ENCODE peak calls at places on chromosomes 3 and 15, in six cellular contexts. H is kidney, M is hepatocyte, C is stomach, G is fibroblast of mammary gland, J is BJ. W is an unnamed sample.

GRCh38 chr3:69774029-69774428 is 34.8 kb downstream of the MITF start:
- DNase-seq in H (no peak), C (peak), G (no peak), J (no peak), M (no peak), W (peak)

GRCh38 chr3:170644711-170645110 is 58.8 kb upstream of the SLC7A14 start:
- DNase-seq in G (peak), C (peak), M (no peak), H (no peak), J (no peak), W (no peak)

GRCh38 chr3:170049146-170050000 is 11.6 kb downstream of the GPR160 start:
- DNase-seq in M (no peak), J (no peak), G (peak), H (peak), C (peak), W (no peak)

GRCh38 chr3:107263269-107264021 is 113.8 kb upstream of the CCDC54 start:
- DNase-seq in J (no peak), M (no peak), G (peak), H (no peak), C (no peak), W (no peak)

GRCh38 chr3:195886181-195887141 is 21.9 kb downstream of the TNK2 start:
- DNase-seq in J (no peak), H (peak), M (no peak), G (peak), C (no peak), W (peak)

GRCh38 chr3:152610621-152611020 is 224.3 kb upstream of the P2RY1 start:
- DNase-seq in G (no peak), J (no peak), C (no peak), H (no peak), M (no peak), W (no peak)

GRCh38 chr3:9377981-9378380 is 15.1 kb downstream of the THUMPD3 start:
- DNase-seq in J (no peak), G (no peak), H (no peak), C (no peak), M (no peak), W (no peak)

GRCh38 chr15:74174966-74175270 is 1.4 kb downstream of the ISLR start:
- DNase-seq in M (no peak), G (no peak), C (no peak), J (no peak), H (peak), W (no peak)

GRCh38 chr3:189842681-189843602 is 211.8 kb downstream of the TP63 start:
- DNase-seq in H (no peak), J (no peak), M (peak), G (no peak), C (no peak), W (no peak)

GRCh38 chr3:120693439-120694172 is 11.6 kb upstream of the HGD start:
- DNase-seq in C (no peak), J (no peak), G (peak), M (peak), H (no peak), W (no peak)

GRCh38 chr15:28274211-28274610 is 47.8 kb downstream of the HERC2 start:
- DNase-seq in G (no peak), J (no peak), M (no peak), H (no peak), C (no peak), W (no peak)

GRCh38 chr3:39202094-39202493 is 9.7 kb upstream of the XIRP1 start:
- DNase-seq in J (no peak), G (no peak), C (no peak), M (no peak), H (no peak), W (no peak)

GRCh38 chr3:191376742-191377141 is 46.4 kb upstream of the UTS2B start:
- DNase-seq in H (no peak), J (peak), C (no peak), M (peak), G (peak), W (no peak)

GRCh38 chr15:63727542-63727941 is 106.2 kb downstream of the HERC1 start:
- DNase-seq in J (no peak), C (no peak), M (no peak), H (no peak), G (no peak), W (no peak)

GRCh38 chr3:186790261-186790981 is 7.0 kb downstream of the EIF4A2 start:
- DNase-seq in M (no peak), G (peak), C (no peak), J (no peak), H (no peak), W (no peak)

GRCh38 chr15:83110361-83110760 is 2.9 kb downstream of the TM6SF1 start:
- DNase-seq in J (no peak), G (no peak), M (no peak), H (no peak), C (no peak), W (no peak)

GRCh38 chr3:22306454-22306853 is 555.4 kb upstream of the ZNF385D start:
- DNase-seq in H (no peak), C (no peak), J (no peak), G (no peak), M (no peak), W (no peak)

GRCh38 chr3:73674280-73674679 is 49.5 kb upstream of the PDZRN3 start:
- DNase-seq in J (no peak), G (peak), H (no peak), C (no peak), M (peak), W (no peak)

DNA sequence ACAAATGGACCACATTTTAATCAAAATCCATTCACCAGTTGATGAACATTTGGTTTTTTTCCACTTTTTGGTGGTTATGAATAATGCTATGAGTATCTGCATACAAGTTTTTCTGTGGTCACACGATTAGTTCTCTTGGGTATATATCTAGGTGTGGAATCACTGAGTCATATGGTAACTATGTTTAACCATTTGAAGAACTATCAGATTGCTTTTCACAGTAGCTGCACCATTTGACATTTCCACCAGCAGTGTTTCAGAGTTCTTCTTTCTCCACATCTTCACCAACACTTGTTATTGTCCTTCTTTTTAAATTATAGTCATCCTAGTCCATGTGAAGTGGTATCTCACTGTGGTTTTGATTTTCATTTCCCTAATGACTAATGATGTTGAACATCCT is 33.3 kb upstream of the ATG7 start:
- DNase-seq in J (peak), M (no peak), C (no peak), G (peak), H (no peak), W (no peak)
- TF ChIP-seq CTCF in J (no peak), M (no peak), C (no peak), G (no peak), H (no peak), W (no peak)

DNA sequence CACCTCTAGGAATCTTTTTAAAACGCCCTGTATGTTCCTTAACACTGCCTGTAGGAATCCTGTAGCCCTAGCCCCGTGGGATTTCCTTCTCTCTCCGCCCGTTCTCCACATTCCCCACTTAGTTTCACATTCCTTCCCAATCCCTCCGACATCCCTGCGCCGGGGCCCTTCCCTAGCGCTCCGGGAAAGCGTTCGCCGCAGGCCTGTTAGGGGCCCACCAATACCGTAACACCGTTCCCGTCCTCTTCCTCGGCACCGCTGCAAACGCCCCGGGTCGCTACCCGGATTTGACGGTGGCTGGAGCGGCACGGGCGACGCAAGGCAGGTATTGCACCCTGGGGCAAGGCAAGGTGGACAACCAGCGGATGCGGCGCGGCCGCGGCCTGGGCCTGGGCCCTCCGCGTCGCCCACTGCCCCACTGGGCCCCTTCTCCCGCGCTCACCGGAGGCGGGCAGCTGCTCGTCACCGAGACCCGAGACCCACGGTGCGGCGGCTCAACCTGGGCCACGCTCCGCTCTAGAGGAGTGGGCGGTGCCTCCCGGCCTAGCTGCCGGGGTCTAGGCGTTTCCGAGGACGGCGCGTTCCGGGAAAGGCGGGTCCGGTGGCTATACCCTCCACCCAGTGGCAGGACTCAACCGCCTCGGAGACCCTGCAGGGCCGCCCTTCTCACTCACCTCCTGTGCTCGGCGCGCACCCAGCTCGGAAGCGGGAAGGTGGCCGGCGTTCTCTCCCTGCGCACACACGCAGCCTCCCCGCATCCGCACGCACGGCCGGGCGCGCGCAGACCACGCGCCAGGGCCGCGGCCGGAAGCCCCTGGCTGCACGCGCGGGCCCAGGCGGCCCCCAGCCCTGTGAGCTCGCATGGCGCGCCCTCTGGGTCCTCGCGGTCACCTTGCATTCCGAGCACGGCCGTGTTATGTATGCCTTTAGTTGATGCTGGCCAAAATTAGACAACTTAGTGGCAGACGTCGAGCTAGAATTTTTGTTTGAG is at the start of gene B3GALNT1:
- DNase-seq in G (peak), J (peak), M (peak), C (peak), H (peak), W (peak)
- H3K4me3 ChIP-seq in G (peak), J (peak), M (peak), C (peak), H (peak), W (peak)

GRCh38 chr15:38648116-38648843 is 83.7 kb upstream of the RASGRP1 start:
- DNase-seq in H (no peak), G (no peak), C (no peak), M (no peak), J (no peak), W (no peak)

GRCh38 chr15:38652183-38652794 is 87.7 kb upstream of the RASGRP1 start:
- DNase-seq in J (no peak), H (no peak), C (no peak), G (no peak), M (no peak), W (no peak)

GRCh38 chr15:38651328-38652038 is 86.9 kb upstream of the RASGRP1 start:
- DNase-seq in J (no peak), G (no peak), H (no peak), C (no peak), M (no peak), W (no peak)

GRCh38 chr15:38650936-38651327 is 86.3 kb upstream of the RASGRP1 start:
- DNase-seq in C (no peak), M (no peak), H (no peak), G (no peak), J (no peak), W (no peak)

DNA sequence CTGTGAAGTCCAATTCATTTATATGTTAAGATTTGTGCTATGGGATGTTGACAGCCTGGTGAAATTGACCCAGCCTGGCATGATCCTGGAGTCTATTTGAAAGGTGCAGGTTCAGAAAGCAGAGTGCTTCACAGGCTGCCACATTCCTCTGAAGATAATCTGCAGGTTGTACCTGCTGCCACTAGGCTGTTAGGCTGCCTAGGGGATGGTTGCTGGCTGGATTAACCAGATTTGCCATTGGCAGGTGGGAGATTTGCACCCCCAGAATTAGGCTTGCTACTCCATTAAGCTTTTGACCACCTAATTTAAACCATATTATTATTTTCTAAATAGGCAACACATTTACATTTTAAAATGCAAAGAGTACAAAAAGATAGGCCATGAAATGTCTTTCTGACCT is 85.8 kb upstream of the RASGRP1 start:
- DNase-seq in C (no peak), H (no peak), M (no peak), G (no peak), J (no peak), W (no peak)
- TF ChIP-seq CTCF in C (no peak), H (no peak), M (no peak), G (no peak), J (no peak), W (no peak)

GRCh38 chr15:77180757-77181156 is 109.8 kb upstream of the TSPAN3 start:
- DNase-seq in J (no peak), M (no peak), C (no peak), G (peak), H (no peak), W (no peak)
- H3K4me3 ChIP-seq in J (no peak), M (no peak), C (no peak), G (no peak), H (no peak), W (no peak)

DNA sequence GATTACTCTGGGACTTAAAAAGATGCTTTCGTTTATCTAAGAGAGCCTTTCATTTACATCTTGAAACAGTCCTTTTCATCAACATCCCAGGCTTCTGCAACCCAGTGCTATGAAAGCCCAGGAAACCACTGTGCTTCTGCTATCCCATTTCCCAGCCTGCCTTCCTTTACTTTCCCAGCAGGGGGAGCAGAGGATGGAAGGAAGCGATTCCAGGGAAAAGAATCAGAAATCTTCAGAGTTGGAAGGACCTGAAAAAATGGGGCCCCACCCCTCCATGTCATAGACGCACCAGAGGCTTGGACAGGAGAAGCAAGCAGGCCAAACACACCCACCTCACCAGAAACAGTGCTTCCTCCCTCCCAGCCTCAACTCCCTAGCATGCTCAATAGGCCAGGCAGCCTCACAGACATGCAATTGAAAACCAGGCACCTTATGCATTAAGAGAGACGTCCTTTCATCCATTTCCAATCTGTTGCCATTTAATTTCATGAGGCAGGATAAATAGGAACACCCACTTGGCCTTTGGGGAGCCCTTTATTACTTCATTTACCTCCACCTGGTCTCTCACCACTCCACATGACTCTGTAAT is 584.1 kb downstream of the NTRK3 start:
- DNase-seq in J (no peak), H (no peak), G (peak), C (no peak), M (peak), W (peak)
- TF ChIP-seq CTCF in J (peak), H (peak), G (peak), C (no peak), M (peak), W (peak)

DNA sequence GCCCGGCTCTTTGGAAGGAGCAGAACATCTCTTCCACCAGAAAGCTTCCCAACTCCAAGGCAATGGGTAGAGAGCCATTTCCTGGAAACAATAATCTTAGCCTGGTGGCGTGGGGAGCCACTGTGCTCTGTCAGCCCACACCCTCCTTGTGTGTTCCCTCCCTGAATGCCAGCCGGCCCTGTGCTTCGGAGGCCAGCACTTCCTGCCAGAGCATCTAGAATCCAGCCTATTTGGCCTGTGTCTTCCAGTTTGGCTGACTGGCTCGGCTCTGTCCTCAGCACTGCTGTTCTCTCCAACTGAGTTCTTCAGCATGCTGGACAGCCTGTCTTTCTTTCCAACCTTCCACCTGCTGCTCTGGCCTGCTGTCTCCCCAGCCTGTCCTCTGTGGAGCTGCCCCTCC is 349.3 kb downstream of the MFSD1 start:
- DNase-seq in G (no peak), J (no peak), H (no peak), C (no peak), M (no peak), W (no peak)
- H3K4me3 ChIP-seq in G (no peak), J (no peak), H (no peak), C (no peak), M (no peak), W (no peak)

GRCh38 chr3:151477596-151478375 is 16.9 kb upstream of the IGSF10 start:
- DNase-seq in M (no peak), J (no peak), C (no peak), H (no peak), G (no peak), W (no peak)

GRCh38 chr3:151480492-151480891 is 19.6 kb upstream of the IGSF10 start:
- DNase-seq in H (peak), C (no peak), G (no peak), J (no peak), M (no peak), W (no peak)

GRCh38 chr3:151478376-151478702 is 17.5 kb upstream of the IGSF10 start:
- DNase-seq in M (no peak), C (no peak), G (no peak), H (no peak), J (no peak), W (no peak)

GRCh38 chr3:151479452-151479851 is 18.6 kb upstream of the IGSF10 start:
- DNase-seq in G (no peak), C (no peak), H (no peak), J (no peak), M (no peak), W (no peak)

GRCh38 chr3:151476344-151477018 is 15.6 kb upstream of the IGSF10 start:
- DNase-seq in C (no peak), G (no peak), M (no peak), J (no peak), H (peak), W (no peak)
- TF ChIP-seq CTCF in C (no peak), G (no peak), M (no peak), J (no peak), H (no peak), W (no peak)